ENCODE peak calls at places on chromosomes 11 and 22, in five cellular contexts. G is lower lobe of right lung, T is IMR-90, F is WERI-Rb-1, E is K562. V is an unnamed sample.

GRCh38 chr11:89184021-89184420 is 6.3 kb downstream of the TYR start:
- DNase-seq in T (peak; percentile 55), E (no peak), G (no peak), F (no peak), V (no peak)

GRCh38 chr11:7688238-7688826 is 15.0 kb upstream of the CYB5R2 start:
- DNase-seq in F (no peak), G (no peak), E (peak; percentile 60), T (peak; percentile 31), V (peak; percentile 27)

GRCh38 chr11:61855939-61856730 is 28.0 kb downstream of the FADS2 start:
- DNase-seq in F (no peak), E (no peak), G (no peak), T (peak; percentile 11), V (no peak)

GRCh38 chr11:128316541-128317206 is 270.7 kb downstream of the ETS1 start:
- DNase-seq in F (no peak), T (no peak), E (no peak), G (no peak), V (peak; percentile 9)

GRCh38 chr11:86365566-86365965 is 9.1 kb upstream of the CCDC81 start:
- DNase-seq in T (peak; percentile 58), E (no peak), F (no peak), G (no peak), V (no peak)

GRCh38 chr22:17706451-17706900 is 67.8 kb downstream of the BID start:
- DNase-seq in F (no peak), E (no peak), G (no peak), T (peak; percentile 93), V (peak; percentile 93)

GRCh38 chr22:23219787-23220484 is 39.6 kb downstream of the BCR start:
- DNase-seq in T (peak; percentile 61), G (peak; percentile 69), E (peak; percentile 90), F (peak; percentile 24), V (peak; percentile 75)

GRCh38 chr22:19766235-19766505 is 5.6 kb downstream of the TBX1 start:
- DNase-seq in G (no peak), T (no peak), F (no peak), E (no peak), V (no peak)

GRCh38 chr11:7522546-7522945 is 8.7 kb downstream of the PPFIBP2 start:
- DNase-seq in T (no peak), E (no peak), F (no peak), G (no peak), V (no peak)

GRCh38 chr11:119155733-119156492 is 7.1 kb downstream of the ABCG4 start:
- DNase-seq in T (no peak), G (no peak), E (peak; percentile 74), F (peak; percentile 66), V (no peak)

GRCh38 chr11:73384871-73385692 is 8.9 kb downstream of the RELT start:
- DNase-seq in G (peak; percentile 90), F (no peak), T (no peak), E (no peak), V (no peak)

GRCh38 chr11:9473408-9473807 is 12.6 kb downstream of the ZNF143 start:
- DNase-seq in G (no peak), T (no peak), E (no peak), F (peak; percentile 35), V (no peak)

GRCh38 chr11:91857194-91857593 is 367.4 kb upstream of the FAT3 start:
- DNase-seq in T (no peak), E (no peak), F (no peak), G (no peak), V (peak; percentile 52)

GRCh38 chr11:77055913-77056312 is 10.9 kb upstream of the CAPN5 start:
- DNase-seq in E (no peak), F (no peak), G (no peak), T (no peak), V (no peak)

GRCh38 chr11:63599211-63600122 is 14.8 kb downstream of the PLAAT3 start:
- DNase-seq in G (no peak), T (peak; percentile 95), E (peak; percentile 54), F (no peak), V (peak; percentile 44)

GRCh38 chr22:46971776-46972150 is 209.3 kb downstream of the TBC1D22A start:
- DNase-seq in F (no peak), G (no peak), T (no peak), E (no peak), V (no peak)

GRCh38 chr11:104979839-104980238 is 11.5 kb upstream of the CASP4 start:
- DNase-seq in T (no peak), F (no peak), G (no peak), E (no peak), V (no peak)

GRCh38 chr11:132035228-132035627 is 664.8 kb downstream of the NTM start:
- DNase-seq in T (peak; percentile 50), F (no peak), E (no peak), G (no peak), V (no peak)

GRCh38 chr22:48889887-48890692 is 937.6 kb downstream of the BRD1 start:
- DNase-seq in E (no peak), F (no peak), T (no peak), G (peak; percentile 17), V (no peak)

GRCh38 chr11:44761546-44761961 is 34.8 kb downstream of the TSPAN18 start:
- DNase-seq in E (no peak), F (peak; percentile 92), T (no peak), G (peak; percentile 32), V (no peak)

GRCh38 chr11:64121637-64122410 is 44.1 kb downstream of the MACROD1 start:
- DNase-seq in F (no peak), G (no peak), T (peak; percentile 95), E (no peak), V (peak; percentile 43)

DNA sequence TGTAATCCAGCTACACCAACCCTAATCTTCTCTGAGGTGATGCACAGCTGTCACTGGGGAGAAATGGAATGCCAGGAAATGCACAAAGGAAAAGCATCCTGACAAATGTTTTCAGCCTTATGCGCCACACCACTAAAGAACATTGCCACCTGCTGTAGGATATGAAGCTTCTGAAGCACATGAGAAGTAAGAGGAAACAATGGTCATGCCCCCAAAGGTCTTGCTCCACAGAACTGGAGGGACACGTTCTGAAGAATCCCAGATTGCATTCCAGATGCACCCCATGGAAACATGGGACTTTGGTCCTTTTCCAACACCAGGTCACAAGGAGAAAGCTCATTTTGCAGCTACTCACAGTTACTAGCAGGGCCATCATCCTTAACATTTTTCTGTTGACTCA is 48.7 kb upstream of the ZBED5 start:
- DNase-seq in G (no peak), T (peak; percentile 56), E (no peak), F (no peak), V (no peak)
- TF ChIP-seq CTCF in G (peak; percentile 11), T (no peak), E (peak; percentile 10), F (no peak), V (peak; percentile 28)

GRCh38 chr11:15493066-15493465 is 378.3 kb downstream of the INSC start:
- DNase-seq in E (no peak), G (no peak), F (no peak), T (peak; percentile 2), V (peak; percentile 49)
- H3K4me3 ChIP-seq in E (no peak overlapping the region), G (no peak overlapping the region), F (no peak overlapping the region), T (no peak overlapping the region), V (no peak overlapping the region)

DNA sequence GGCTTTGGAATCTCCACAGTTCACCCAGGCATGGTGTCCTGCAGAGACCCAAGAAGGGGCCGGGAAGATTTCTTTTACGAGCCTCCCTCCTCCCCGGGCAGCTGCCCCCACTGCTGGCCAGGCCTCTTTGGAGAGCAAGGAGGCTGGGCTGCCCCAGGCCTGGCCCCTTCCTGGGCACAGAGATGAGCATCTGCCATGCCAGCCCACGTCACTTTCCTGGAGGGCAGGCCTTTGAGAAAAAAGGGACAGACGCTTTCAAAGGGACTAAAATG is 60.5 kb upstream of the FGF3 start:
- DNase-seq in F (no peak), G (peak; percentile 9), E (no peak), T (no peak), V (no peak)
- H3K27me3 ChIP-seq in F (no peaks in the 10 kb centered on the region), G (peaks cover 18% of the 10 kb centered on the region), E (peaks cover 90% of the 10 kb centered on the region), T (peaks cover 71% of the 10 kb centered on the region), V (no peaks in the 10 kb centered on the region)

GRCh38 chr11:93689166-93689734 is 27.8 kb downstream of the CEP295 start:
- DNase-seq in T (no peak), F (no peak), E (no peak), G (no peak), V (no peak)

GRCh38 chr11:93694586-93694985 is 33.1 kb downstream of the CEP295 start:
- DNase-seq in F (no peak), T (no peak), E (no peak), G (no peak), V (no peak)

DNA sequence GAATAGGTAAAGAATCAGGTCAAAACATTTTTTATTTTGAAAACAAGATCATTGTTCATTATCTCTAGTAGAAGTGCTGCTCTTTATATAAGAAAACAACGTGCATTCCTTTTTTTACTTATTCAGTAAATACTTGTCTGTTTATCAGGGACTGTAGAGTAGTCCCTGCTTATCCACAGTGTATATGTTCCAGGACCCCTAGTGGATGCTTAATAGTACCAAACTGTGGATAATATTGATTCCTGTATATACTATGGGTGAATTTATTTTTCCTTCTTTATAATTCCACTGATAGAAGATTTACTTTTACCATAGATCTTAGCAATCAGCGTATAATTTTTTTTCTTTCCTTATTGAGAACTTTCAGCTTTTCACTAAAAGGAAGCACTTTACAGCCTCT is 32.6 kb downstream of the CEP295 start:
- DNase-seq in T (no peak), F (no peak), G (no peak), E (no peak), V (no peak)
- TF ChIP-seq CTCF in T (no peak), F (no peak), G (no peak), E (no peak), V (no peak)

DNA sequence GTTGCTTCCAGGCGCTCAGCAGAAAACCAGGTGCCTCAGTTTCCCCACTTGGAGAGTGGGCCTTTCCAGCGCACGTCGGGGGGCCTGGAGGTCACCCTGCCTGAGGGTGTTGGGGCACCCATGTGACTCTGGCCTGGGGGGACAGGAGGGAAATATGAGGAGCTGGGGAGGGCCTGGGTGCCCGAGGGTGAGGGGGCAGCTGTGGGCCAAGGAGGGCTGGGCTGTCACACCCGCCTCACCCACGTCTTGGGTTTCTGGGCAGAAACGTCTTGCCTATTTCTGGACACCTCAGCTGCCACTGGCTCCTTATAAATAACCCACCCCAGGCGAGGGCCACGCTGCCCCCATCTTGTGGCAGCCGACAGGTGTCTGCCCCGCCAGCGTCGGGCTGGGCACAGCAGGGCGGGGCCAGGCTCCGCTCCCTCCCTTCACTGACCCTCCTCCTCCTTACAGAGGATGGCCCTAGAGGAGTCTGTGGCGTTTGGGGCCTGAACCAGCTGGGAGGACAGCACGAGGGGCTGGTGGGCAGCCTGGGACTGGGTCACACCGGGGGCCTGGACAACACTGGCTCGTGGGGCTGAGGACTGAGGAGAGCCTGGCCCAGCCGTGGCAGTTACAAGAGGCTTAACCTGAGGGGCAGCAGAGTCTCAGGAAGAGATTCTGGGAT is 1.5 kb downstream of the TNNT3 start:
- DNase-seq in F (no peak), G (no peak), T (no peak), E (no peak), V (no peak)
- H3K4me3 ChIP-seq in F (no peak overlapping the region), G (no peak overlapping the region), T (no peak overlapping the region), E (no peak overlapping the region), V (no peak overlapping the region)

GRCh38 chr22:44578516-44579230 is 80.6 kb upstream of the RTL6 start:
- DNase-seq in F (no peak), T (no peak), E (no peak), G (peak; percentile 18), V (no peak)
- H3K27me3 ChIP-seq in F (no peaks in the 10 kb centered on the region), T (peaks cover 29% of the 10 kb centered on the region), E (peaks cover 50% of the 10 kb centered on the region), G (peaks cover 24% of the 10 kb centered on the region), V (peaks cover 15% of the 10 kb centered on the region)

GRCh38 chr11:65380460-65381126 is 1.9 kb downstream of the SLC25A45 start:
- DNase-seq in E (no peak), T (no peak), G (no peak), F (no peak), V (no peak)
- TF ChIP-seq CTCF in E (peak; percentile 3), T (no peak), G (no peak), F (peak; percentile 11), V (no peak)

GRCh38 chr11:111378773-111379499 is at the start of gene POU2AF1:
- DNase-seq in T (peak; percentile 43), F (no peak), E (no peak), G (no peak), V (no peak)
- H3K4me3 ChIP-seq in T (no peak within 1 kb of the TSS), F (no peak within 1 kb of the TSS), E (no peak within 1 kb of the TSS), G (peak within 1 kb of the TSS; percentile 6), V (no peak within 1 kb of the TSS)